ENCODE peak calls at places on chromosomes 11 and 22, in eight cellular contexts. D is T-helper 9 cell; M is CD8-positive, alpha-beta memory T cell; U is GM19239; W is AG09309; R is activated CD4-positive, alpha-beta T cell treated with anti-CD3 and anti-CD28 coated beads, Interleukin-2, amount 50 U/mL, for 1 hour; V is DMS53; T is dorsolateral prefrontal cortex. I is an unnamed sample.
A peak's percentile ranks its signal among the peaks of the same experiment; 100 is the strongest.

GRCh38 chr11:104609297-104609696 is 289.0 kb downstream of the CASP12 start:
- DNase-seq in U (peak; percentile 20), T (no peak), M (peak; percentile 36), V (peak; percentile 78), W (peak; percentile 29), D (no peak), R (peak; percentile 11), I (no peak)

GRCh38 chr22:30459206-30460052 is 12.4 kb downstream of the SEC14L3 start:
- DNase-seq in V (no peak), D (no peak), T (no peak), U (no peak), M (no peak), W (no peak), R (no peak), I (no peak)

GRCh38 chr22:33829549-33830280 is 90.6 kb downstream of the LARGE1 start:
- DNase-seq in T (no peak), M (no peak), V (no peak), R (no peak), W (no peak), D (no peak), U (no peak), I (peak; percentile 20)

GRCh38 chr11:119635041-119635745 is 93.8 kb downstream of the NECTIN1 start:
- DNase-seq in T (no peak), U (no peak), M (no peak), D (no peak), W (no peak), R (no peak), V (no peak), I (no peak)

GRCh38 chr22:20957118-20957690 is 9.9 kb upstream of the AIFM3 start:
- DNase-seq in W (no peak), M (no peak), D (no peak), T (no peak), V (peak; percentile 52), U (no peak), R (no peak), I (no peak)

GRCh38 chr11:67615455-67616430 is 9.0 kb downstream of the NDUFV1 start:
- DNase-seq in V (peak; percentile 87), D (no peak), W (no peak), M (peak; percentile 24), T (no peak), U (peak; percentile 63), R (peak; percentile 54), I (no peak)

GRCh38 chr11:24679686-24680318 is 182.9 kb downstream of the LUZP2 start:
- DNase-seq in U (no peak), V (no peak), T (no peak), R (no peak), M (no peak), W (no peak), D (no peak), I (no peak)

GRCh38 chr11:79237111-79237510 is 203.7 kb downstream of the TENM4 start:
- DNase-seq in W (no peak), D (no peak), T (no peak), U (no peak), V (no peak), M (no peak), R (no peak), I (no peak)

GRCh38 chr11:83537131-83537610 is 251.0 kb upstream of the CCDC90B start:
- DNase-seq in W (no peak), D (no peak), R (no peak), T (no peak), M (no peak), U (no peak), V (no peak), I (no peak)

GRCh38 chr11:64924910-64925284 is 408 bp downstream of the PPP2R5B start:
- DNase-seq in M (no peak), W (no peak), R (no peak), V (peak; percentile 55), T (no peak), U (no peak), D (no peak), I (no peak)

GRCh38 chr11:74220376-74220775 is 49.3 kb downstream of the PPME1 start:
- DNase-seq in D (no peak), W (no peak), V (no peak), U (no peak), M (no peak), T (no peak), R (no peak), I (no peak)

GRCh38 chr11:873723-874122 is 31.1 kb downstream of the TSPAN4 start:
- DNase-seq in V (no peak), M (no peak), R (no peak), T (no peak), U (no peak), W (no peak), D (no peak), I (no peak)

GRCh38 chr22:48303360-48303725 is 1524.3 kb downstream of the BRD1 start:
- DNase-seq in W (no peak), D (no peak), M (no peak), V (no peak), T (no peak), U (no peak), R (no peak), I (no peak)

GRCh38 chr11:62054484-62055121 is 69.2 kb upstream of the INCENP start:
- DNase-seq in V (peak; percentile 81), M (peak; percentile 3), W (peak; percentile 8), U (no peak), D (peak; percentile 2), T (no peak), R (peak; percentile 20), I (peak; percentile 56)

GRCh38 chr11:612201-612960 is 3.4 kb downstream of the IRF7 start:
- DNase-seq in U (no peak), D (no peak), R (no peak), W (no peak), M (no peak), T (no peak), V (peak; percentile 94), I (no peak)

GRCh38 chr11:77084581-77085191 is 17.9 kb downstream of the CAPN5 start:
- DNase-seq in D (no peak), M (no peak), T (peak; percentile 10), U (no peak), V (no peak), R (no peak), W (no peak), I (no peak)

GRCh38 chr22:32546480-32546879 is 71.9 kb downstream of the FBXO7 start:
- DNase-seq in V (no peak), R (no peak), D (no peak), W (no peak), M (no peak), U (no peak), T (no peak), I (no peak)

GRCh38 chr11:724063-724732 is 18.2 kb downstream of the EPS8L2 start:
- DNase-seq in R (no peak), D (no peak), T (no peak), U (no peak), V (no peak), M (no peak), W (no peak), I (no peak)

GRCh38 chr11:125090816-125091215 is 20.6 kb downstream of the TMEM218 start:
- DNase-seq in U (no peak), V (no peak), T (no peak), D (no peak), W (no peak), R (no peak), M (no peak), I (no peak)

GRCh38 chr11:128188346-128189115 is 398.8 kb downstream of the ETS1 start:
- DNase-seq in U (no peak), R (no peak), M (no peak), W (no peak), D (no peak), V (no peak), T (no peak), I (no peak)

GRCh38 chr11:118155781-118156530 is 3.3 kb upstream of the SCN4B start:
- DNase-seq in U (no peak), T (no peak), D (no peak), V (no peak), W (no peak), M (no peak), R (no peak), I (no peak)

GRCh38 chr11:60349990-60350389 is 22.9 kb downstream of the MS4A6E start:
- DNase-seq in D (no peak), W (no peak), T (no peak), V (no peak), U (no peak), R (no peak), M (no peak), I (no peak)

GRCh38 chr11:113991170-113991569 is 16.3 kb downstream of the HTR3A start:
- DNase-seq in T (no peak), W (no peak), M (no peak), U (no peak), R (no peak), D (no peak), V (peak; percentile 46), I (no peak)

GRCh38 chr11:26319906-26320305 is 12.0 kb upstream of the ANO3 start:
- DNase-seq in M (no peak), U (no peak), V (peak; percentile 49), R (no peak), T (no peak), D (no peak), W (no peak), I (no peak)

GRCh38 chr11:74932169-74932568 is 16.7 kb downstream of the XRRA1 start:
- DNase-seq in U (no peak), D (no peak), M (no peak), T (no peak), W (no peak), V (no peak), R (no peak), I (no peak)

GRCh38 chr11:68436985-68437926 is 23.3 kb upstream of the PPP6R3 start:
- DNase-seq in M (no peak), V (peak; percentile 49), T (no peak), U (no peak), D (no peak), R (no peak), W (peak; percentile 27), I (no peak)

GRCh38 chr22:18085188-18085587 is 7.4 kb downstream of the PEX26 start:
- DNase-seq in W (no peak), R (no peak), U (no peak), T (no peak), D (no peak), V (no peak), M (no peak), I (no peak)

GRCh38 chr11:1049071-1049405 is 12.5 kb upstream of the MUC6 start:
- DNase-seq in V (no peak), D (no peak), U (no peak), R (no peak), M (no peak), W (no peak), T (no peak), I (no peak)

GRCh38 chr11:65589444-65590239 is 6.0 kb downstream of the KCNK7 start:
- DNase-seq in W (no peak), M (peak; percentile 27), U (no peak), R (no peak), D (no peak), T (no peak), V (no peak), I (no peak)

GRCh38 chr11:134669796-134670195 is 257.8 kb upstream of the B3GAT1 start:
- DNase-seq in T (no peak), M (no peak), W (no peak), U (no peak), V (no peak), D (no peak), R (no peak), I (no peak)

I was measured in NCI-H1092.